ENCODE peak calls at places on chromosome 15, in ten cellular contexts. S is Right ventricle myocardium superior; Y is lower leg skin; D is AG08396; X is substantia nigra; G is type B pancreatic cell; E is mammary epithelial cell; O is endothelial cell; Q is activated CD4-positive, CD25-positive, alpha-beta regulatory T cell; R is activated naive CD4-positive, alpha-beta T cell. N is an unnamed sample.

GRCh38 chr15:51736069-51736468 is 1.4 kb downstream of the LYSMD2 start:
- DNase-seq in Q (no peak), Y (no peak), R (no peak), S (no peak), E (no peak), D (no peak), G (no peak), X (no peak), O (no peak), N (no peak)

GRCh38 chr15:81031203-81031602 is 30.5 kb downstream of the TLNRD1 start:
- DNase-seq in O (no peak), S (no peak), X (no peak), Y (no peak), Q (no peak), R (no peak), G (no peak), E (no peak), D (no peak), N (no peak)

GRCh38 chr15:66917904-66918448 is 147.4 kb upstream of the SMAD3 start:
- DNase-seq in S (no peak), Y (no peak), D (no peak), R (no peak), G (no peak), Q (no peak), O (no peak), X (no peak), E (no peak), N (no peak)

GRCh38 chr15:61549727-61550126 is 320.6 kb upstream of the RORA start:
- DNase-seq in S (no peak), Q (no peak), E (no peak), O (no peak), G (no peak), X (no peak), D (no peak), Y (no peak), R (no peak), N (no peak)

GRCh38 chr15:39830166-39830565 is 47.5 kb upstream of the FSIP1 start:
- DNase-seq in R (no peak), O (no peak), D (no peak), E (no peak), S (no peak), Q (no peak), G (no peak), X (no peak), Y (no peak), N (no peak)

GRCh38 chr15:76340802-76341365 is 4.3 kb downstream of the ISL2 start:
- DNase-seq in G (no peak), E (no peak), S (no peak), Q (no peak), R (no peak), D (peak), Y (peak), O (no peak), X (no peak), N (peak)

GRCh38 chr15:51093865-51094605 is 671 bp downstream of the TNFAIP8L3 start:
- DNase-seq in O (peak), R (no peak), E (peak), G (no peak), Q (no peak), D (peak), Y (peak), S (peak), X (no peak), N (no peak)

GRCh38 chr15:42584031-42584765 is 8.8 kb downstream of the STARD9 start:
- DNase-seq in D (no peak), R (no peak), E (no peak), G (no peak), S (no peak), X (no peak), Q (no peak), O (no peak), Y (no peak), N (no peak)

GRCh38 chr15:101466188-101466587 is 23.3 kb downstream of the PCSK6 start:
- DNase-seq in D (no peak), E (no peak), O (no peak), Q (no peak), Y (peak), R (no peak), S (no peak), X (no peak), G (no peak), N (no peak)

GRCh38 chr15:75561888-75562287 is 17.2 kb downstream of the PTPN9 start:
- DNase-seq in X (no peak), Q (no peak), S (no peak), R (no peak), G (no peak), E (no peak), Y (peak), D (no peak), O (no peak), N (no peak)

GRCh38 chr15:91491131-91491950 is 362.2 kb upstream of the SLCO3A1 start:
- DNase-seq in G (no peak), X (no peak), Q (no peak), E (peak), Y (no peak), D (no peak), S (no peak), O (no peak), R (no peak), N (no peak)

GRCh38 chr15:79595995-79596622 is 164.0 kb downstream of the MINAR1 start:
- DNase-seq in E (peak), Q (no peak), D (peak), R (no peak), S (no peak), X (no peak), G (no peak), Y (no peak), O (peak), N (peak)

GRCh38 chr15:58506787-58507671 is 75.2 kb downstream of the LIPC start:
- DNase-seq in D (no peak), Y (no peak), S (no peak), X (no peak), G (no peak), Q (no peak), E (no peak), O (no peak), R (no peak), N (no peak)

GRCh38 chr15:32838820-32839219 is 121.0 kb downstream of the GREM1 start:
- DNase-seq in Y (no peak), R (no peak), O (no peak), D (peak), X (peak), E (no peak), S (no peak), G (no peak), Q (no peak), N (no peak)

GRCh38 chr15:66692808-66693596 is 9.0 kb upstream of the SMAD6 start:
- DNase-seq in Q (no peak), G (no peak), R (no peak), O (no peak), Y (no peak), D (no peak), E (no peak), S (no peak), X (no peak), N (no peak)

GRCh38 chr15:57596978-57597377 is 5.3 kb downstream of the MYZAP start:
- DNase-seq in Y (no peak), O (no peak), X (no peak), R (no peak), Q (no peak), G (no peak), E (peak), D (no peak), S (no peak), N (no peak)

GRCh38 chr15:74778599-74778970 is 3.3 kb upstream of the CSK start:
- DNase-seq in D (no peak), R (no peak), G (no peak), O (no peak), E (no peak), Y (no peak), Q (no peak), S (no peak), X (no peak), N (no peak)

GRCh38 chr15:78943692-78944091 is 1.2 kb downstream of the CTSH start:
- DNase-seq in D (no peak), X (no peak), Y (no peak), Q (no peak), S (no peak), R (no peak), G (no peak), O (no peak), E (no peak), N (no peak)

GRCh38 chr15:75565062-75565970 is 13.8 kb downstream of the PTPN9 start:
- DNase-seq in Y (no peak), Q (no peak), X (no peak), G (no peak), D (peak), R (no peak), S (no peak), E (no peak), O (no peak), N (no peak)

GRCh38 chr15:76996526-76997401 is 1.8 kb downstream of the PSTPIP1 start:
- DNase-seq in E (no peak), Y (no peak), G (no peak), X (no peak), D (peak), Q (no peak), S (peak), O (no peak), R (no peak), N (no peak)

GRCh38 chr15:73570355-73571032 is 62.7 kb downstream of the NPTN start:
- DNase-seq in R (no peak), D (no peak), Y (no peak), O (no peak), Q (no peak), S (no peak), E (no peak), G (no peak), X (no peak), N (no peak)

GRCh38 chr15:71691700-71692417 is 118.5 kb upstream of the NR2E3 start:
- DNase-seq in D (peak), R (no peak), E (peak), S (no peak), G (no peak), X (no peak), Q (no peak), O (no peak), Y (no peak), N (no peak)

GRCh38 chr15:66952756-66953522 is 112.5 kb upstream of the SMAD3 start:
- DNase-seq in G (no peak), X (no peak), D (no peak), R (no peak), Y (peak), Q (no peak), O (no peak), E (no peak), S (no peak), N (no peak)

GRCh38 chr15:71780349-71780976 is 29.9 kb upstream of the NR2E3 start:
- DNase-seq in Q (no peak), E (peak), G (peak), D (peak), X (no peak), O (peak), Y (no peak), R (no peak), S (no peak), N (peak)

GRCh38 chr15:101126618-101127502 is 125.0 kb downstream of the CHSY1 start:
- DNase-seq in O (no peak), G (no peak), D (no peak), X (no peak), Y (no peak), R (no peak), S (no peak), Q (no peak), E (no peak), N (no peak)

GRCh38 chr15:72482275-72482674 is 8.1 kb downstream of the ARIH1 start:
- DNase-seq in Y (no peak), X (no peak), G (no peak), O (no peak), R (no peak), D (no peak), E (no peak), S (no peak), Q (no peak), N (no peak)

GRCh38 chr15:96199111-96199510 is 131.4 kb upstream of the NR2F2 start:
- DNase-seq in X (no peak), S (no peak), Q (no peak), O (no peak), E (no peak), Y (no peak), R (no peak), D (no peak), G (no peak), N (no peak)

GRCh38 chr15:92807971-92808571 is 92.1 kb upstream of the CHD2 start:
- DNase-seq in X (no peak), R (no peak), O (no peak), E (peak), G (no peak), S (no peak), Y (no peak), D (no peak), Q (no peak), N (no peak)

GRCh38 chr15:64288577-64288976 is 67.4 kb downstream of the CSNK1G1 start:
- DNase-seq in D (peak), R (no peak), Q (no peak), S (no peak), O (no peak), G (no peak), Y (no peak), X (no peak), E (peak), N (no peak)

GRCh38 chr15:25776071-25776740 is 86.9 kb downstream of the ATP10A start:
- DNase-seq in Q (no peak), O (no peak), R (no peak), Y (peak), X (no peak), E (no peak), S (peak), G (no peak), D (no peak), N (peak)

GRCh38 chr15:88215249-88215648 is 41.3 kb downstream of the NTRK3 start:
- DNase-seq in O (no peak), D (no peak), R (no peak), Q (no peak), Y (no peak), G (no peak), X (no peak), E (no peak), S (no peak), N (no peak)

GRCh38 chr15:35737521-35737920 is 191.6 kb upstream of the DPH6 start:
- DNase-seq in G (no peak), X (no peak), O (no peak), S (no peak), Y (no peak), E (no peak), R (no peak), Q (no peak), D (no peak), N (no peak)

GRCh38 chr15:70242962-70243685 is 145.4 kb upstream of the TLE3 start:
- DNase-seq in R (no peak), Q (no peak), E (peak), O (no peak), S (no peak), D (no peak), X (no peak), Y (peak), G (no peak), N (no peak)

GRCh38 chr15:65535192-65535591 is 4.9 kb downstream of the HACD3 start:
- DNase-seq in X (no peak), E (peak), S (no peak), O (no peak), Y (no peak), G (no peak), D (no peak), R (no peak), Q (no peak), N (no peak)

GRCh38 chr15:76259392-76259791 is 51.9 kb downstream of the ETFA start:
- DNase-seq in S (no peak), O (no peak), Y (no peak), E (no peak), R (no peak), Q (no peak), X (no peak), D (no peak), G (no peak), N (no peak)

GRCh38 chr15:100393008-100393407 is 51.2 kb upstream of the ADAMTS17 start:
- DNase-seq in O (no peak), Q (no peak), X (no peak), E (no peak), R (no peak), D (no peak), S (no peak), G (no peak), Y (no peak), N (no peak)

GRCh38 chr15:27061739-27062138 is 90.8 kb downstream of the GABRG3 start:
- DNase-seq in D (no peak), O (no peak), Q (no peak), G (no peak), S (no peak), Y (no peak), E (no peak), X (no peak), R (no peak), N (no peak)